ENCODE peak calls at places on chromosomes 6 and 20, in ten cellular contexts. Z is adipocyte, X is osteoblast, M is astrocyte of the spinal cord, Q is right lobe of liver, F is fibroblast of lung, R is left ventricle myocardium inferior, N is transverse colon, D is A549, L is Peyer's patch. U is an unnamed sample.

GRCh38 chr6:2899596-2899995 is 3.5 kb downstream of the SERPINB9 start:
- DNase-seq in F (no peak), Q (no peak), X (no peak), L (no peak), Z (no peak), M (no peak), R (no peak), N (no peak), D (no peak), U (no peak)

GRCh38 chr6:132412656-132413500 is 11.6 kb upstream of the MOXD1 start:
- DNase-seq in R (no peak), Q (no peak), M (no peak), N (no peak), F (no peak), X (peak; percentile 44), D (no peak), Z (peak; percentile 47), L (no peak), U (no peak)

GRCh38 chr6:27053738-27054137 is 193.8 kb upstream of the PRSS16 start:
- DNase-seq in D (no peak), L (no peak), Q (no peak), Z (no peak), R (no peak), X (no peak), F (no peak), M (no peak), N (no peak), U (no peak)

GRCh38 chr20:23082846-23083552 is 3.1 kb downstream of the CD93 start:
- DNase-seq in M (no peak), F (no peak), N (no peak), X (no peak), L (no peak), Z (no peak), Q (no peak), D (no peak), R (no peak), U (no peak)

GRCh38 chr6:128005009-128005408 is 104.2 kb upstream of the THEMIS start:
- DNase-seq in X (no peak), R (no peak), F (no peak), D (no peak), Z (no peak), M (no peak), Q (no peak), N (no peak), L (no peak), U (no peak)

GRCh38 chr20:2340136-2340535 is 40.6 kb upstream of the TGM6 start:
- DNase-seq in X (peak; percentile 62), D (no peak), Q (no peak), N (no peak), F (no peak), L (no peak), M (no peak), R (no peak), Z (no peak), U (no peak)

GRCh38 chr6:124590001-124590400 is 372.2 kb upstream of the RNF217 start:
- DNase-seq in Q (no peak), X (no peak), N (no peak), D (no peak), Z (no peak), L (no peak), F (no peak), R (no peak), M (no peak), U (no peak)

GRCh38 chr6:130503146-130503545 is 137.3 kb downstream of the TMEM200A start:
- DNase-seq in R (no peak), M (peak; percentile 65), X (peak; percentile 57), L (no peak), Z (peak; percentile 88), N (no peak), Q (no peak), D (no peak), F (peak; percentile 88), U (no peak)

GRCh38 chr6:24242924-24243323 is 114.9 kb downstream of the DCDC2 start:
- DNase-seq in N (no peak), Q (no peak), Z (no peak), L (no peak), R (no peak), M (no peak), F (no peak), X (no peak), D (no peak), U (no peak)

GRCh38 chr6:24238700-24239099 is 112.7 kb downstream of the NRSN1 start:
- DNase-seq in F (no peak), X (no peak), L (no peak), M (no peak), Z (no peak), N (no peak), R (no peak), D (no peak), Q (no peak), U (no peak)

GRCh38 chr6:24245275-24245674 is 112.6 kb downstream of the DCDC2 start:
- DNase-seq in D (no peak), R (no peak), M (no peak), L (no peak), Q (no peak), X (no peak), F (no peak), N (no peak), Z (no peak), U (no peak)

GRCh38 chr6:24240380-24240779 is 114.4 kb downstream of the NRSN1 start:
- DNase-seq in N (no peak), R (no peak), Q (no peak), D (no peak), M (no peak), Z (no peak), L (no peak), F (no peak), X (no peak), U (no peak)

DNA sequence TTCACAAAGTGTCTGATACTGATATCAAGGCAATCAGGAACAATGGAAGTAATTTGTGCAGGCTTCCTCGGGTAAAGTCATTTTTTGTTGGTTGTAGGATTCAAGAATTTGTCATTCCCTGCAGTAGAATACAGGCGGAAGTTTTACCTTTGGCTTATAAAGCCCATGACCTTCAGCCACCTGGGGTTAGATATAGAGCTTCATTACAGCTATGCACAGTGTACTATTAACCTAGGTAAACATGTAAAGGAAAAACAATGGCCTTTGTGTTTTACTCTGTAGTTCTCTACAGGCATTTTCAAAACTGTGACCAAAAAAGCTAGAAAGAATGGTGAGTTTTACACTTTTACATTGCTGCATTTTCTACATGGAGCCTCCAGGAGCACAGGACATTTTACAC is 114.9 kb downstream of the NRSN1 start:
- DNase-seq in N (peak; percentile 13), Q (no peak), Z (no peak), R (no peak), L (no peak), M (no peak), F (no peak), D (no peak), X (no peak), U (no peak)
- H3K4me3 ChIP-seq in N (no peak overlapping the region), Q (no peak overlapping the region), Z (no peak overlapping the region), R (no peak overlapping the region), L (no peak overlapping the region), M (no peak overlapping the region), F (no peak overlapping the region), D (no peak overlapping the region), X (no peak overlapping the region), U (no peak overlapping the region)

GRCh38 chr6:84459401-84459800 is 232.0 kb upstream of the CEP162 start:
- DNase-seq in Q (no peak), Z (no peak), N (no peak), F (no peak), X (no peak), L (no peak), M (no peak), D (no peak), R (no peak), U (no peak)

GRCh38 chr6:84458271-84458670 is 230.8 kb upstream of the CEP162 start:
- DNase-seq in D (no peak), X (no peak), F (no peak), Z (no peak), Q (no peak), R (no peak), N (no peak), M (no peak), L (no peak), U (no peak)

GRCh38 chr6:84462697-84463096 is 235.3 kb upstream of the CEP162 start:
- DNase-seq in D (no peak), N (no peak), M (peak; percentile 76), Q (no peak), X (peak; percentile 21), R (no peak), L (no peak), F (peak; percentile 54), Z (peak; percentile 67), U (no peak)

GRCh38 chr6:84461461-84461860 is 234.0 kb upstream of the CEP162 start:
- DNase-seq in Z (no peak), R (no peak), Q (no peak), M (no peak), X (no peak), N (no peak), D (no peak), L (no peak), F (no peak), U (no peak)

DNA sequence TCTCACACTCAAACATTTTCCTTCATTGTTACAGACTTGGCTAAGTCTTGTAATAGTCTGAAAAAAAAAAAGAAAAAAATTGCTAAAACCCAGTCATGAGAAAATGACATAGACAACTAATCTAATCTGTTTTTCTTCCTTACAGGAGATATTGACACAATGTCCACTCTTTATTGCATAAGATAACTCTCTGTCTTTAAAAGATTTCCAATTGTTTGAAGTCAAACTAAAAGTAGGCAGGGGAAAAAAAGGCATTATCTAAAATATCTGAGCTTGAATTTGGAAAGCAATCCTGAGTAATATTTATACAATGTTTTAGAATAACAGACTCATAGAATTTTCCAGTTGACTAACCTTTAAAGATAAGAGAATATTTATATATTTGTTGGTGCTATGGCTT is 233.0 kb upstream of the CEP162 start:
- DNase-seq in F (no peak), L (no peak), M (peak; percentile 51), Q (no peak), Z (peak; percentile 11), N (no peak), X (no peak), D (no peak), R (no peak), U (no peak)
- H3K4me3 ChIP-seq in F (no peak overlapping the region), L (no peak overlapping the region), M (no peak overlapping the region), Q (no peak overlapping the region), Z (no peak overlapping the region), N (no peak overlapping the region), X (no peak overlapping the region), D (no peak overlapping the region), R (no peak overlapping the region), U (no peak overlapping the region)

GRCh38 chr6:163132050-163132750 is 282.3 kb upstream of the QKI start:
- DNase-seq in Z (no peak), X (no peak), N (no peak), Q (no peak), M (peak; percentile 35), R (no peak), F (peak; percentile 22), D (no peak), L (no peak), U (no peak)
- H3K4me3 ChIP-seq in Z (no peak overlapping the region), X (no peak overlapping the region), N (no peak overlapping the region), Q (no peak overlapping the region), M (no peak overlapping the region), R (no peak overlapping the region), F (no peak overlapping the region), D (no peak overlapping the region), L (no peak overlapping the region), U (no peak overlapping the region)

GRCh38 chr20:51542033-51542893 is at the start of gene NFATC2:
- DNase-seq in F (no peak), L (peak; percentile 56), Z (no peak), Q (peak; percentile 83), X (peak; percentile 87), D (no peak), M (no peak), N (peak; percentile 68), R (peak; percentile 52), U (peak; percentile 36)

GRCh38 chr20:51540585-51540984 is 1.9 kb downstream of the NFATC2 start:
- DNase-seq in Z (no peak), L (no peak), R (no peak), X (no peak), Q (no peak), D (no peak), N (no peak), F (no peak), M (no peak), U (no peak)

GRCh38 chr20:51545515-51545914 is 3.0 kb upstream of the NFATC2 start:
- DNase-seq in D (no peak), L (no peak), F (no peak), X (no peak), Q (no peak), Z (no peak), M (no peak), R (no peak), N (no peak), U (no peak)

GRCh38 chr20:51541189-51542032 is 1.1 kb downstream of the NFATC2 start:
- DNase-seq in F (peak; percentile 43), Z (peak; percentile 19), D (no peak), X (peak; percentile 93), R (peak; percentile 74), N (peak; percentile 76), Q (peak; percentile 83), L (peak; percentile 76), M (peak; percentile 54), U (peak; percentile 81)

DNA sequence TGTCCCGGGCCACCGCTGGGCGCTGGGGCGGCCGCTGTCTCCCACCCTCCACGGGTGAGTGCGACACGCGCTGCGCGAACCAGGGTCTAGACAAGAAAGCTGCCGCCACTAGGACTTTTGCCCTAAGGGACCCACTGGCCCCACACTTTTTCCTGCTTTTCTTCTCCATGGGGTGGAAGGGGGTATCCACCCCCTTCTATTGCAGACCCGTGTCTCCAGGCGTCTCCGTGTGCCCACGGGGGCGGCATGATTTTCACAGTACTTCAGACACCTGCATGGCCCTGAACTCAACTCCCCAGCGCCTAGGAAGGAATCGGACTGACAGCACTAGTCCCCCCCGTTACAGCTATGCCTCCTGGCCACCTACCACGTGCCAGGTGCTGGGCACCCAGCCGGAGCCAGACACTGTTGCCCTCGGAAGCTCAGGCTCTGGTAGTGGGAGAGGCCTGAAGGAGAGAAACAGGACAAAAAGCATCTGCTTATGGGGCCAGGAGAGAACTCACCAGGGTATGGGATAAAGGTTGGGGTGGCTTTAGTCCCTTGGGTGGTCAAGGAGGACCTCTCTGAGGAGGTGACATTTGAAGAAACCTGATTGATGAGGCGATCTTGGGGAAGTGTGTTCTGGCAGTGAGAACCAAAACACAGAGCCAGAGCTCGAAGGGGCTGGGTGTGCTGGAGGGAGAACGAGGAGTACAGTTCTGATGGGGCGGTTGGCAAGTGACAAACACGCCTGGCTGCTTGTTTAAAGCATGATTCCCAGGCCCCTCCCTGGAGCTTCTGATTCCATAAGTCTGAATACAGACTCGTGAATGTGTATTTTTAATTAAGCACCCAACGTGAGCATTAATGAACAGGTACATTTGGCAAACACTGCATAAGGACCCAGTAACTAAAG is 622 bp upstream of the NFATC2 start:
- DNase-seq in D (no peak), M (no peak), Z (no peak), R (no peak), Q (peak; percentile 50), L (peak; percentile 21), F (no peak), X (peak; percentile 82), N (peak; percentile 13), U (no peak)
- H3K4me3 ChIP-seq in D (no peak overlapping the region), M (peak overlapping the region; percentile 16), Z (no peak overlapping the region), R (peak overlapping the region; percentile 63), Q (peak overlapping the region; percentile 76), L (peak overlapping the region; percentile 58), F (no peak overlapping the region), X (no peak overlapping the region), N (peak overlapping the region; percentile 60), U (peak overlapping the region; percentile 71)

U was measured in effector memory CD4-positive, alpha-beta T cell.